ENCODE peak calls at places on chromosomes 1 and 21, in four cellular contexts. K is uterus, X is lung, Q is astrocyte. N is an unnamed sample.

GRCh38 chr1:86618358-86618757 is 71.5 kb downstream of the CLCA4 start:
- DNase-seq in K (no peak), X (no peak), Q (no peak), N (no peak)

GRCh38 chr1:29709711-29710169 is 473.4 kb downstream of the PTPRU start:
- DNase-seq in Q (peak; percentile 82), K (no peak), X (no peak), N (no peak)

GRCh38 chr1:226974544-226975258 is 34.6 kb downstream of the COQ8A start:
- DNase-seq in X (no peak), Q (no peak), K (peak; percentile 53), N (no peak)

GRCh38 chr1:168939131-168939946 is 167.2 kb upstream of the ATP1B1 start:
- DNase-seq in X (no peak), K (no peak), Q (no peak), N (no peak)

GRCh38 chr1:86430376-86430775 is 6.4 kb downstream of the CLCA2 start:
- DNase-seq in K (no peak), X (no peak), Q (no peak), N (no peak)

GRCh38 chr21:46250146-46250725 is 21.7 kb upstream of the LSS start:
- DNase-seq in X (no peak), K (no peak), Q (no peak), N (no peak)

GRCh38 chr1:227749916-227750710 is 14.9 kb downstream of the SNAP47 start:
- DNase-seq in X (no peak), Q (no peak), K (no peak), N (no peak)

GRCh38 chr1:51829058-51829457 is 49.5 kb downstream of the NRDC start:
- DNase-seq in K (no peak), X (no peak), Q (no peak), N (no peak)

GRCh38 chr1:76053021-76053420 is 21.5 kb upstream of the ST6GALNAC3 start:
- DNase-seq in K (no peak), Q (no peak), X (no peak), N (no peak)

GRCh38 chr1:52454779-52455178 is 50.4 kb downstream of the PRPF38A start:
- DNase-seq in Q (no peak), X (no peak), K (no peak), N (no peak)

GRCh38 chr1:60149254-60149653 is 75.7 kb upstream of the C1orf87 start:
- DNase-seq in X (no peak), K (no peak), Q (no peak), N (no peak)

GRCh38 chr1:56881417-56881816 is 26.8 kb downstream of the C8A start:
- DNase-seq in Q (no peak), X (no peak), K (no peak), N (no peak)

GRCh38 chr1:86596891-86597290 is 50.0 kb downstream of the CLCA4 start:
- DNase-seq in X (no peak), K (no peak), Q (peak; percentile 20), N (no peak)

GRCh38 chr1:195766709-195767108 is 841.5 kb downstream of the KCNT2 start:
- DNase-seq in K (no peak), X (no peak), Q (peak; percentile 34), N (no peak)

GRCh38 chr21:44337941-44338895 is 972 bp downstream of the CFAP410 start:
- DNase-seq in K (peak; percentile 74), Q (peak; percentile 42), X (peak; percentile 63), N (no peak)
- TF ChIP-seq CTCF in K (no peak), Q (no peak), X (peak; percentile 11), N (peak; percentile 51)

GRCh38 chr1:179104851-179105250 is 23.0 kb downstream of the TOR3A start:
- DNase-seq in X (no peak), Q (no peak), K (no peak), N (no peak)

GRCh38 chr1:179103999-179104398 is 22.1 kb downstream of the TOR3A start:
- DNase-seq in X (no peak), Q (no peak), K (no peak), N (no peak)

GRCh38 chr1:179105393-179105792 is 23.5 kb downstream of the TOR3A start:
- DNase-seq in K (no peak), Q (no peak), X (no peak), N (no peak)

GRCh38 chr1:179108644-179109043 is 26.8 kb downstream of the TOR3A start:
- DNase-seq in Q (no peak), X (no peak), K (no peak), N (no peak)

GRCh38 chr1:179107706-179108629 is 26.1 kb downstream of the TOR3A start:
- DNase-seq in Q (no peak), X (no peak), K (no peak), N (no peak)
- H3K36me3 ChIP-seq in Q (peaks cover 68% of the 10 kb centered on the region), X (peaks cover 38% of the 10 kb centered on the region), K (no peaks in the 10 kb centered on the region), N (peaks cover 39% of the 10 kb centered on the region)

GRCh38 chr1:17045623-17046022 is 8.2 kb downstream of the SDHB start:
- DNase-seq in K (no peak), Q (no peak), X (no peak), N (no peak)
- H3K4me3 ChIP-seq in K (no peak overlapping the region), Q (peak overlapping the region; percentile 11), X (no peak overlapping the region), N (peak overlapping the region; percentile 10)

GRCh38 chr1:3856923-3857790 is at the start of the genes CEP104 and DFFB:
- DNase-seq in Q (peak; percentile 68), X (peak; percentile 94), K (peak; percentile 87), N (peak; percentile 26)
- TF ChIP-seq CTCF in Q (no peak), X (no peak), K (no peak), N (no peak)

DNA sequence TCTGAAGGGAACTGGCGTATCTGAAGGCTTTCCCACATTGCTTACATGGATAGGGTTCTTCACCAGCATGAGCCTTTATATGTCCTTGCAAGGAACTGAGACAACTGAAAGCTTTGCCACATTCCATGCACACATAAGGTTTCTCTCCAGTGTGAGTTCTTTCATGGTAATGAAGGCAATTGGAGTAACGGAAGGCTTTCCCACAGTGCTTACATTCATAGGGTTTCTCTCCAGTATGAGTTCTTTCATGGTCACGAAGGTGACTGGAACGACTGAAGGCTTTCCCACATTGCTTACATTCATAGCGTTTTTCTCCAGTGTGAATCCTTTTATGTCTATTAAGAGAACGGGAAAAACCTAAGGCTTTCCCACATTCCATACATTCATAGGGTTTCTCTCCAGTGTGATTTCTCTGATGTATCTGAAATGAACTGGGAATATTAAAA is 15.0 kb downstream of the ZNF124 start:
- DNase-seq in X (no peak), K (no peak), Q (no peak), N (no peak)
- H3K36me3 ChIP-seq in X (peaks cover 11% of the 10 kb centered on the region), K (no peaks in the 10 kb centered on the region), Q (peaks cover 35% of the 10 kb centered on the region), N (peaks cover 4% of the 10 kb centered on the region)

DNA sequence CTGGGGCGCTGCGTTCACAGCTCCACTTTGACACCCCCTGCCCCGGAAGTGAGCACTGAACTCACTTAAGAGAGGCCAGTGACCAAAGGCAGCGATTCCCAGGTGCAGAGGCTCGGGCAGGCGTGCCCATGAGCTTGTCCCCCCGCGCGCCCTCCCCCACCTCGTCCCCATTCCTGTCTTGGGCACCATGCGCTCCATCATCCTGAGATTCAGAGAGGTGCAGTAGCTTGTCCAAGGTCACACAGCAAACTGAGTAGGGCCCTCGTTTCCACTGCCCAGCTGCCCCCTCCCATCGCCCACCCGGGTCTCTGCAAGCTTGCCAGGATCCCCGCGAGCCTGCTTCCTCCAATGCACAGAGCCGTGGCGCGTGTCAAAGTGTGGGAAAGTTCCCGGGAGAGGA is 68.0 kb downstream of the SYT2 start:
- DNase-seq in K (no peak), Q (no peak), X (no peak), N (no peak)
- H3K4me3 ChIP-seq in K (no peak overlapping the region), Q (no peak overlapping the region), X (no peak overlapping the region), N (no peak overlapping the region)

GRCh38 chr1:206907304-206907991 is 10.2 kb downstream of the IL24 start:
- DNase-seq in Q (no peak), X (no peak), K (no peak), N (no peak)
- TF ChIP-seq CTCF in Q (no peak), X (no peak), K (no peak), N (peak; percentile 27)